ENCODE peak calls at places on chromosome 18, in six cellular contexts. B is AG04450, Z is stomach, Q is heart left ventricle, V is IMR-90, K is fibroblast of lung. N is an unnamed sample.

GRCh38 chr18:765764-766549 is 46.1 kb downstream of the YES1 start:
- DNase-seq in B (no peak), Z (peak; percentile 32), Q (no peak), V (no peak), K (no peak), N (peak; percentile 26)

GRCh38 chr18:46148810-46149209 is 44.6 kb downstream of the HAUS1 start:
- DNase-seq in B (no peak), Z (peak; percentile 60), Q (no peak), V (peak; percentile 59), K (peak; percentile 41), N (peak; percentile 70)

GRCh38 chr18:36294031-36294430 is 3.5 kb upstream of the FHOD3 start:
- DNase-seq in B (no peak), Z (no peak), Q (no peak), V (peak; percentile 65), K (peak; percentile 66), N (no peak)

GRCh38 chr18:23531912-23532311 is 28.6 kb downstream of the RMC1 start:
- DNase-seq in B (no peak), Z (no peak), Q (no peak), V (no peak), K (no peak), N (no peak)

GRCh38 chr18:73945130-73945792 is 202.4 kb downstream of the FBXO15 start:
- DNase-seq in B (no peak), Z (no peak), Q (no peak), V (peak; percentile 75), K (peak; percentile 63), N (no peak)

GRCh38 chr18:12911025-12911927 is 27.2 kb upstream of the PTPN2 start:
- DNase-seq in B (no peak), Z (no peak), Q (peak; percentile 73), V (no peak), K (peak; percentile 55), N (no peak)

GRCh38 chr18:57921708-57922107 is 118.6 kb upstream of the ATP8B1 start:
- DNase-seq in B (no peak), Z (no peak), Q (no peak), V (peak; percentile 60), K (peak; percentile 34), N (no peak)

GRCh38 chr18:58276640-58277456 is 232.8 kb downstream of the NEDD4L start:
- DNase-seq in B (no peak), Z (peak; percentile 61), Q (no peak), V (no peak), K (no peak), N (peak; percentile 74)

GRCh38 chr18:25921677-25922421 is 168.6 kb downstream of the SS18 start:
- DNase-seq in B (no peak), Z (peak; percentile 49), Q (no peak), V (peak; percentile 20), K (peak; percentile 0), N (peak; percentile 64)

GRCh38 chr18:22694954-22695353 is 238.2 kb upstream of the RBBP8 start:
- DNase-seq in B (peak; percentile 81), Z (no peak), Q (no peak), V (peak; percentile 98), K (peak; percentile 99), N (no peak)

GRCh38 chr18:48028081-48028480 is 97.6 kb upstream of the SMAD2 start:
- DNase-seq in B (no peak), Z (no peak), Q (no peak), V (no peak), K (no peak), N (no peak)

GRCh38 chr18:13216092-13216582 is 2.4 kb upstream of the LDLRAD4 start:
- DNase-seq in B (no peak), Z (peak; percentile 81), Q (peak; percentile 81), V (peak; percentile 47), K (peak; percentile 73), N (peak; percentile 74)

GRCh38 chr18:6616981-6617380 is 112.5 kb upstream of the ARHGAP28 start:
- DNase-seq in B (no peak), Z (no peak), Q (no peak), V (peak; percentile 41), K (no peak), N (no peak)

GRCh38 chr18:25364732-25365131 is 12.8 kb upstream of the ZNF521 start:
- DNase-seq in B (no peak), Z (no peak), Q (no peak), V (no peak), K (no peak), N (no peak)

GRCh38 chr18:22283397-22283796 is 114.0 kb downstream of the GATA6 start:
- DNase-seq in B (no peak), Z (no peak), Q (no peak), V (peak; percentile 56), K (peak; percentile 68), N (no peak)

GRCh38 chr18:59026831-59027410 is 112.8 kb upstream of the SEC11C start:
- DNase-seq in B (no peak), Z (no peak), Q (no peak), V (no peak), K (no peak), N (no peak)

GRCh38 chr18:65336411-65336810 is 414.4 kb upstream of the CDH7 start:
- DNase-seq in B (no peak), Z (no peak), Q (no peak), V (no peak), K (no peak), N (no peak)

GRCh38 chr18:77222464-77222863 is 27.2 kb upstream of the GALR1 start:
- DNase-seq in B (no peak), Z (no peak), Q (no peak), V (no peak), K (no peak), N (no peak)

GRCh38 chr18:31667185-31667584 is 17.2 kb downstream of the B4GALT6 start:
- DNase-seq in B (no peak), Z (no peak), Q (no peak), V (peak; percentile 17), K (peak; percentile 75), N (no peak)

GRCh38 chr18:76957384-76958355 is 135.3 kb downstream of the ZNF236 start:
- DNase-seq in B (no peak), Z (no peak), Q (no peak), V (no peak), K (no peak), N (no peak)

GRCh38 chr18:45910405-45911023 is 56.6 kb downstream of the EPG5 start:
- DNase-seq in B (peak; percentile 13), Z (peak; percentile 59), Q (no peak), V (peak; percentile 49), K (peak; percentile 26), N (peak; percentile 62)

GRCh38 chr18:34957119-34957863 is 83.9 kb upstream of the MAPRE2 start:
- DNase-seq in B (no peak), Z (no peak), Q (no peak), V (no peak), K (peak; percentile 72), N (no peak)

GRCh38 chr18:44602380-44602779 is 78.3 kb upstream of the SETBP1 start:
- DNase-seq in B (no peak), Z (no peak), Q (no peak), V (no peak), K (peak; percentile 91), N (no peak)
- H3K27ac ChIP-seq in B (no peak overlapping the region), Z (no peak overlapping the region), Q (no peak overlapping the region), V (no peak overlapping the region), K (no peak overlapping the region), N (no peak overlapping the region)

DNA sequence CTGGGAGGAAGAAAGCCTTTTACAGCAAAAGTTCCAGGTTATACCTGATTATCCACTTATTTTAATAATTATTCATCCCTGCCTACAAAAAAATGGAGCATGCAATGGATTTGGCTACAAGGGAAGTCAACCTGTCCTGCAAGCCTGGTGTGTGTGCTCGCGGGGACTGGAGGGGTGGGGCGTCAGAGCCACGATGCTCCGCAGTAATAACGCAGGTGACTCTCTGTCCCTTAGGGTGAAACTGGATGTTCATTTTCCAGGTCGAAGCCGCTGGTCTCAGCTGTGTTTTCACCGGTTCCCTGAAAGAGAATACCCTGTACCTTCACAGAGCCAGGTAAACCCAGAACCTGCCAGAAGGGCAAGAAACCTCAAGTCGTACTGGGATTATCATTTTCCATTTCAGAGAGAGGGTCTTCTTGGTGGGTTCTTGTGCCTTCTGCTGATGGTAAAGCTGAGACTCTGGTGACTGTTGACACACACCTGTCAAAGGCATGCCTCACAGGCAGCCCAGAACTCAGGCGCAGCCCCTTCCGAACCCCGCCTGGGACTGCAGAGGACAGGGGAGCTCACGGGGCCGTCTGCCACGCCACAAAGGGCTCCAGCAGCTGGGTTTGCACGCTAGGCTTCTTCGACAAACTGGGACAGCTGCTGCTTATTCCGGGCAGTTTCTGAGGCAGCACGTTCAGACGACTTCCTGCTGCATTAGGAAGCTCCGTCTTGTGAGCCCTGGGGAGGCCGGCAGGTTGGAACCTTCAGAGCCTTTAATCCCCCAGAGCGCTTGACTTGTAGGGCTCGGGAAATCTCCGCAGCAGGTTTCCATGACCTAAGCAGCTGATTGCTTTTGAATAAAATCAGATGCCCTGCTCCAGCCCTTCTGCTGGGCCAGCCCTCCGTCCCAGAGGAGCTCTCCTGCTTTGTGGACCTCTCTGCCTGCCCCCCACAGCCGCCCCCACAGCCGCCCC is 58.7 kb downstream of the KCNG2 start:
- DNase-seq in B (no peak), Z (no peak), Q (no peak), V (peak; percentile 25), K (peak; percentile 35), N (peak; percentile 95)
- H3K27ac ChIP-seq in B (no peak overlapping the region), Z (no peak overlapping the region), Q (no peak overlapping the region), V (no peak overlapping the region), K (no peak overlapping the region), N (peak overlapping the region; percentile 88)

DNA sequence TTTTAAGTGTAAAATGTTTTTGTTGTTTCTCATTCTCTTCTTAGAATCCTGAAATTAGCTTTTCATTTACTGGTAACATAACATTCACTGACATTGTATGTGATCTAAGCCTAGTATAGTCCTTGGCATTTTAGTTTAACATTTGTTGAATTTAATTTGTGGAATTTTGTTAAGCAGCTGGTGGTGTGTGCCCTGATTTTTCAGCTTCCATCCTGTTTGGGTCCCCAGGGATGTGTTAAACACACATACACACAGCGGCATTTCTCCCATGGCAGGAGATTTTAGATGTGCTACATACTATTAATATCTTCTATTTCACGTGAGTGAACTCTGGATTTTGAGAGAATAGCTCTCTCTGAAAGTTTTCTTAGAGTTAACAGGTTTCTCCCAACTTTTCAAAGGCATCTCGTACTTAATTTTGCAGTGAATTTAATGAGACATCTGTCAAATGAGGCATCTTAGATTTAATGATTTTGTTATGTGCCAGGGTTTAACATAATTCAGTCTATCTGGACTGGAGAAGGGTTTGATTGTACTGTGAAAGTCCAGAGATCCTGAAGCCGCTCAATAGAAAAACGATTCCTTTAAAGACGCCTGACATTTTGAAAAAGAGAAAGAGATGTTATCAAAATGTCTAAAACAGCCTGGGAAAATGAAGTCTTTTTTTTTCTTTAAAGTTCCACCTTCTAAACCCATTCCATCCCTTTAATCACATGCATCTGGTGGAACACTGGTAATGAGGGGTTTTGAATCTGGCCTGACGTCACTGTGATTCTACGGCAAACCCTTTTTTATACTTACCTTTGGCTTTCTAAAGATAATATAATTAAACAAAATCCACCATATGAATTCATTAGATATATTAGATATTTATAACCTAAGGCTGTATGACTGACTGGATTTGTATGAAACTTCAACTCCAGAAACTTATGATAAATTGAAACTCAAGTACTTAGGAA is 6.8 kb downstream of the PHLPP1 start:
- DNase-seq in B (no peak), Z (no peak), Q (no peak), V (no peak), K (peak; percentile 53), N (no peak)
- H3K27ac ChIP-seq in B (no peak overlapping the region), Z (no peak overlapping the region), Q (no peak overlapping the region), V (no peak overlapping the region), K (no peak overlapping the region), N (no peak overlapping the region)

DNA sequence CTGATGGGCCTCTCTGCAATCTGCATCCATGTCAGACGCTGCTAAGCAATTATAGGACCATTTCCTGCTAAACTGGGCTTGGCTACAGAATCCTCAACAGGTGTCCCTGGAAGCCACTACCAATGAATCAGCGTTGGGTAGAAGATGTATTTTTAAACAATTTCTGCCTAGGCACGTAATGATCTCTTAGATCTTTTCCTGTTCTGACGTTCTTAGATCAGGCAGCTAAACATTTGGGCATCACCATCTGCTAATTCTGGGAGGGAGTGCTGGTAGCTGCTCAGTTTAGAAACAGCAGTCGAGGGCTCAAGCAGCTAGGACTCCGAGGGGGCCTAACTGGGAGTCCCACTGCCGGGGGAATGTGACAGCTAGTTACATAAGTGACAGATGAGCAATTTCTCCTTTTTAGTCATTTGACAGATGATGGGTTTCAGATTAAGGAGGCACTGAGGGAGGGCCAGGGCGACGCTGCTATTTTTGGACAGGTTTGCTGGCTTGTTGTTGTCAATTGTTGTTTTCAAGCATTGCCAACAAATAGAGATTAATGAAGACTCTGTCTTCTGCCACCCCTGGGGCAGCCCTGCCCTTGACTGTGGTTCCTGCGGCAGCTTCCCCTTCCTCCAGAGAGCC is 92.7 kb downstream of the MRO start:
- DNase-seq in B (no peak), Z (no peak), Q (no peak), V (no peak), K (no peak), N (no peak)
- H3K27ac ChIP-seq in B (no peak overlapping the region), Z (no peak overlapping the region), Q (no peak overlapping the region), V (no peak overlapping the region), K (no peak overlapping the region), N (no peak overlapping the region)

N was measured in WERI-Rb-1.